ENCODE peak calls at places on chromosome 11, in five cellular contexts. M is lower leg skin, F is PC-3, S is ovary, I is heart left ventricle. Q is an unnamed sample.

GRCh38 chr11:92979176-92979575 is 9.7 kb downstream of the MTNR1B start:
- DNase-seq in F (no peak), I (no peak), M (no peak), S (no peak), Q (peak)

GRCh38 chr11:251550-251949 is 14.8 kb downstream of the PSMD13 start:
- DNase-seq in F (no peak), S (no peak), I (no peak), M (peak), Q (no peak)

GRCh38 chr11:64516226-64516625 is 74.8 kb upstream of the SLC22A12 start:
- DNase-seq in I (no peak), F (no peak), M (no peak), S (no peak), Q (no peak)

GRCh38 chr11:125457814-125458343 is 38.2 kb downstream of the FEZ1 start:
- DNase-seq in I (peak), F (no peak), M (no peak), S (no peak), Q (no peak)

GRCh38 chr11:35247428-35247827 is 108.5 kb downstream of the CD44 start:
- DNase-seq in M (no peak), S (no peak), F (no peak), I (no peak), Q (no peak)

GRCh38 chr11:71986131-71986530 is 12.6 kb upstream of the IL18BP start:
- DNase-seq in M (no peak), S (no peak), F (no peak), I (no peak), Q (no peak)

GRCh38 chr11:19283998-19284397 is 43.3 kb upstream of the E2F8 start:
- DNase-seq in M (no peak), F (no peak), I (no peak), S (no peak), Q (no peak)

GRCh38 chr11:46370253-46370652 is 11.2 kb upstream of the MDK start:
- DNase-seq in S (no peak), M (no peak), I (no peak), F (no peak), Q (no peak)

GRCh38 chr11:63489879-63490278 is 1.1 kb downstream of the PLAAT5 start:
- DNase-seq in S (no peak), I (no peak), F (peak), M (no peak), Q (no peak)

GRCh38 chr11:1757861-1758610 is 5.7 kb downstream of the CTSD start:
- DNase-seq in I (no peak), S (no peak), F (no peak), M (no peak), Q (no peak)

GRCh38 chr11:87917111-87917510 is 258.1 kb downstream of the RAB38 start:
- DNase-seq in I (no peak), M (no peak), F (peak), S (no peak), Q (peak)

GRCh38 chr11:12016246-12016645 is 7.8 kb upstream of the DKK3 start:
- DNase-seq in F (no peak), S (no peak), I (no peak), M (peak), Q (no peak)

GRCh38 chr11:64240467-64241174 is at the start of gene FKBP2:
- DNase-seq in S (peak), I (peak), F (peak), M (peak), Q (peak)

GRCh38 chr11:84800755-84801346 is 826.3 kb downstream of the DLG2 start:
- DNase-seq in F (peak), I (no peak), S (no peak), M (no peak), Q (peak)

GRCh38 chr11:65292866-65293265 is 21.8 kb upstream of the CDC42EP2 start:
- DNase-seq in F (no peak), M (no peak), I (no peak), S (no peak), Q (no peak)

GRCh38 chr11:65501005-65501529 is 2.2 kb downstream of the MALAT1 start:
- DNase-seq in S (no peak), I (no peak), F (no peak), M (no peak), Q (no peak)

GRCh38 chr11:102788334-102789035 is 8.1 kb upstream of the MMP10 start:
- DNase-seq in S (no peak), F (no peak), M (no peak), I (no peak), Q (no peak)

GRCh38 chr11:12066056-12066798 is 44.2 kb upstream of the MICAL2 start:
- DNase-seq in S (no peak), F (peak), M (peak), I (peak), Q (peak)

GRCh38 chr11:117095301-117096139 is 2.7 kb downstream of the SIK3 start:
- DNase-seq in S (no peak), F (peak), M (no peak), I (no peak), Q (peak)

GRCh38 chr11:75400110-75400865 is 970 bp downstream of the RPS3 start:
- DNase-seq in I (no peak), M (no peak), F (peak), S (no peak), Q (peak)

DNA sequence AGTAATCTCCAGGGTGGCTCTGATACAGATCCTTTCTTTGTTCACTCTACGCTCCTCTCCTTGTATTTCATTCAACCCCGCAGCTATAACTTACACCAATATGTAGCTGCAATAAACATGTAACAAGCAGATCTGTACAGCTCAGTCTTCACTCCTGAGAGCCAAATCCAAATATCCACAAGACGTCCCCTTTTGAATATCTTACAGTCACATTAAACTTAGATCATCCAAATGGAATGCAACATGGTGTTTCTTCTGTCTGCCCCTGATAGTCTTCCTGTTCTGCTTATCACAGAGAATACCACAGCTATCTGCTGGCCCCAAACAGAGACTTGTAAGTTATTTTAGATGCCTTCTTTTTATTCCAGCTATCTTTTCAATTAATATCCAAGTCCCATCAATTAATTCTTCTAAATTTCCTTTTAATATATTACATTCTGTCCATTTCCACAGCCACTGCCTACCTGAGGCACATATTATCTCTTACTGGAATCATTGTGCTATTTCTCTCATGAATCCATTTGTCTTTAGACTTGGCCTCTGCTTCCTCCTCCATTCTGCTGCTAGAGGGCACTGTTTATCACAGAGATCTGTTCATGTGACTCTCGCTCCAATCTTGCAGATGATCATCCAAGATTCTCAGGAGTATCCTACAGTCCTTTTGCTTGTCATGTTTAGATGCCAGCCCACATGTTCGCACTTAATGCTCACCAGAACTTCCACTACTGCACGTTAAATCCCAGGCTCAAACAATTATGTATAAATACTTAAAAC is 908.6 kb downstream of the NTM start:
- DNase-seq in M (no peak), F (peak), I (no peak), S (no peak), Q (peak)
- TF ChIP-seq CTCF in M (no peak), F (peak), I (no peak), S (no peak), Q (peak)

GRCh38 chr11:27699926-27700350 is 317 bp downstream of the BDNF start:
- DNase-seq in I (no peak), S (no peak), F (no peak), M (peak), Q (no peak)

GRCh38 chr11:27705873-27706820 is 5.9 kb upstream of the BDNF start:
- DNase-seq in I (no peak), F (peak), S (no peak), M (no peak), Q (peak)

GRCh38 chr11:27700351-27701261 is at the start of gene BDNF:
- DNase-seq in M (peak), S (peak), F (peak), I (no peak), Q (peak)

GRCh38 chr11:27701262-27702105 is 1.2 kb upstream of the BDNF start:
- DNase-seq in S (peak), M (peak), I (peak), F (peak), Q (peak)

GRCh38 chr11:27703453-27703852 is 3.2 kb upstream of the BDNF start:
- DNase-seq in M (no peak), I (no peak), F (peak), S (no peak), Q (no peak)
- TF ChIP-seq CTCF in M (no peak), I (no peak), F (peak), S (no peak), Q (no peak)

DNA sequence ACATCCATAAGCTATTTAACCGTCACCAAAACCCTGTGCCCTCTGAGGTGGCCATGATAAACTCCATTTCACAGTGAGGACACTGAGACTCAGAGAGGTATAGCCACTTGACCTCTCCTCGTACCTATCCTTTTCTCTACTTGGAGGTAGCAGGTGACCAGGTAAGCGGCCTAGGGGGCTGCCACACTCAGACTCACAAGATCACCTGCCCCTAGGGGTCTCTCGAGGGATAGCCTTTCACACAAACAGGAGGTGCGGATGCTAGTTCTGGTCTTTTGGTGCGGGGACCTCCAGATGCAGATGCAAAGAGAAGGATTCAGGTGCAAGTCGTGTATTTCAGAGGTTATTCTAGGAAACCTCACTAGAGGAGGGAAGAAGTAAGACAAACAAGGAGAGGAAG is 14.6 kb downstream of the MS4A18 start:
- DNase-seq in S (no peak), M (no peak), F (no peak), I (no peak), Q (no peak)
- TF ChIP-seq CTCF in S (no peak), M (no peak), F (no peak), I (no peak), Q (no peak)

GRCh38 chr11:83285771-83286528 is at the start of gene CCDC90B:
- DNase-seq in S (peak), M (peak), F (peak), I (peak), Q (peak)
- TF ChIP-seq CTCF in S (no peak), M (no peak), F (no peak), I (peak), Q (peak)

GRCh38 chr11:77371646-77372045 is 70.2 kb upstream of the GDPD4 start:
- DNase-seq in F (no peak), S (no peak), I (no peak), M (no peak), Q (no peak)

GRCh38 chr11:77372736-77373135 is 71.2 kb upstream of the GDPD4 start:
- DNase-seq in I (no peak), S (no peak), M (no peak), F (peak), Q (peak)

GRCh38 chr11:77374611-77375031 is 73.1 kb upstream of the GDPD4 start:
- DNase-seq in M (no peak), S (no peak), F (peak), I (no peak), Q (peak)

GRCh38 chr11:77374108-77374507 is 72.6 kb upstream of the GDPD4 start:
- DNase-seq in S (no peak), M (no peak), F (peak), I (no peak), Q (peak)

GRCh38 chr11:77370217-77370616 is 68.7 kb upstream of the GDPD4 start:
- DNase-seq in M (no peak), S (no peak), I (no peak), F (no peak), Q (no peak)
- TF ChIP-seq CTCF in M (no peak), S (no peak), I (no peak), F (peak), Q (no peak)

GRCh38 chr11:119371778-119372182 is 9.7 kb downstream of the USP2 start:
- DNase-seq in F (peak), I (peak), S (no peak), M (no peak), Q (peak)
- TF ChIP-seq CTCF in F (peak), I (peak), S (no peak), M (no peak), Q (peak)

GRCh38 chr11:2964782-2965181 is 27.3 kb downstream of the NAP1L4 start:
- DNase-seq in S (no peak), M (no peak), I (no peak), F (no peak), Q (no peak)
- TF ChIP-seq CTCF in S (no peak), M (no peak), I (no peak), F (no peak), Q (no peak)

DNA sequence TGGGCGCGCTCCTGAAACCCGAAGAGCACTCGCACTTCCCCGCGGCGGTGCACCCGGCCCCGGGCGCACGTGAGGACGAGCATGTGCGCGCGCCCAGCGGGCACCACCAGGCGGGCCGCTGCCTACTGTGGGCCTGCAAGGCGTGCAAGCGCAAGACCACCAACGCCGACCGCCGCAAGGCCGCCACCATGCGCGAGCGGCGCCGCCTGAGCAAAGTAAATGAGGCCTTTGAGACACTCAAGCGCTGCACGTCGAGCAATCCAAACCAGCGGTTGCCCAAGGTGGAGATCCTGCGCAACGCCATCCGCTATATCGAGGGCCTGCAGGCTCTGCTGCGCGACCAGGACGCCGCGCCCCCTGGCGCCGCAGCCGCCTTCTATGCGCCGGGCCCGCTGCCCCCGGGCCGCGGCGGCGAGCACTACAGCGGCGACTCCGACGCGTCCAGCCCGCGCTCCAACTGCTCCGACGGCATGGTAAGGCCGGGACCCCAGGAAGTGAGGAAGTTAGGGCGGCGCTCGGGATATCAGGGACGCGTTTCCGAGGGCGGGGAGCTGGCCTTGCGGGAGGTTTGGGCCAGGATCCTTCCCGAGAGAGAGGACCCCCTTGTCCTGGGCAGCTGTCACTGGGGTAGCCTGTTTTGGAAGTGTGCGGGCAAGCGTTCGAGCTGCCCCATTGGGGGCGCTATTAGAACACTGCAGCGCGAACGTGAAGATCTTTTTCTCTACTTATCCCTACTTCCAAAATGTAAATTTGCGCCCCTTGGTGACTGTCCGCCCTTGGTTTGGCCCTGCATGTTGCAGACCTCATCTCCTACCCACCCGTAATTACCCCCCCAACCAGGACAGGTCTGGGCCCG is 797 bp downstream of the MYOD1 start:
- DNase-seq in M (no peak), I (no peak), F (no peak), S (no peak), Q (no peak)
- TF ChIP-seq CTCF in M (no peak), I (peak), F (peak), S (no peak), Q (no peak)